ENCODE peak calls at places on chromosomes 12 and 14, in five cellular contexts. F, K, E, U and V are unnamed samples.

GRCh38 chr12:63921157-63921556 is 76.7 kb downstream of the SRGAP1 start:
- DNase-seq in F (no peak), K (no peak), E (no peak), U (no peak), V (no peak)

GRCh38 chr12:108253540-108253939 is 85.6 kb downstream of the CMKLR1 start:
- DNase-seq in F (no peak), K (no peak), E (peak; percentile 53), U (peak; percentile 89), V (no peak)

GRCh38 chr12:72141381-72141780 is 130.8 kb upstream of the TRHDE start:
- DNase-seq in F (no peak), K (peak; percentile 28), E (no peak), U (peak; percentile 15), V (peak; percentile 2)

GRCh38 chr12:123150804-123151678 is at the start of gene PITPNM2:
- DNase-seq in F (peak; percentile 68), K (peak; percentile 58), E (no peak), U (peak; percentile 58), V (peak; percentile 68)

GRCh38 chr12:4228122-4228580 is 45.4 kb upstream of the CCND2 start:
- DNase-seq in F (no peak), K (no peak), E (peak; percentile 91), U (peak; percentile 91), V (no peak)

GRCh38 chr12:3218150-3218845 is 141.1 kb downstream of the TSPAN9 start:
- DNase-seq in F (no peak), K (peak; percentile 78), E (no peak), U (no peak), V (peak; percentile 81)

GRCh38 chr12:120662879-120663278 is 22.5 kb downstream of the CABP1 start:
- DNase-seq in F (no peak), K (no peak), E (no peak), U (no peak), V (no peak)

GRCh38 chr12:124432376-124432775 is 135.0 kb downstream of the NCOR2 start:
- DNase-seq in F (no peak), K (no peak), E (no peak), U (no peak), V (peak; percentile 48)

GRCh38 chr12:131831021-131831571 is 2.9 kb downstream of the MMP17 start:
- DNase-seq in F (no peak), K (no peak), E (no peak), U (no peak), V (peak; percentile 37)

GRCh38 chr12:57632369-57632897 is 568 bp downstream of the B4GALNT1 start:
- DNase-seq in F (peak; percentile 37), K (no peak), E (peak; percentile 64), U (peak; percentile 43), V (peak; percentile 32)

GRCh38 chr12:126700115-126700514 is 1566.9 kb upstream of the TMEM132C start:
- DNase-seq in F (no peak), K (no peak), E (no peak), U (no peak), V (no peak)

GRCh38 chr14:45359766-45360165 is 106.8 kb upstream of the MIS18BP1 start:
- DNase-seq in F (no peak), K (peak; percentile 1), E (no peak), U (no peak), V (peak; percentile 46)

GRCh38 chr12:71942259-71942658 is 3.6 kb downstream of the TPH2 start:
- DNase-seq in F (no peak), K (no peak), E (no peak), U (peak; percentile 62), V (no peak)

GRCh38 chr14:71725802-71726638 is 206.2 kb upstream of the RGS6 start:
- DNase-seq in F (no peak), K (peak; percentile 86), E (no peak), U (no peak), V (peak; percentile 90)

GRCh38 chr12:6463211-6463610 is 7.3 kb downstream of the VAMP1 start:
- DNase-seq in F (no peak), K (no peak), E (no peak), U (no peak), V (no peak)

GRCh38 chr12:108825205-108825950 is 32.0 kb downstream of the SSH1 start:
- DNase-seq in F (no peak), K (peak; percentile 76), E (no peak), U (no peak), V (peak; percentile 95)

GRCh38 chr14:69017706-69018105 is 38.6 kb upstream of the ACTN1 start:
- DNase-seq in F (no peak), K (no peak), E (no peak), U (no peak), V (no peak)

GRCh38 chr12:53770281-53770680 is 18.5 kb upstream of the CISTR start:
- DNase-seq in F (no peak), K (peak; percentile 97), E (no peak), U (no peak), V (peak; percentile 66)

GRCh38 chr12:6373022-6373787 is 2.2 kb downstream of the SCNN1A start:
- DNase-seq in F (no peak), K (no peak), E (no peak), U (no peak), V (no peak)

GRCh38 chr12:47882796-47883546 is 21.8 kb downstream of the VDR start:
- DNase-seq in F (no peak), K (no peak), E (no peak), U (no peak), V (no peak)

GRCh38 chr12:67085699-67086098 is 183.5 kb upstream of the CAND1 start:
- DNase-seq in F (no peak), K (no peak), E (no peak), U (no peak), V (no peak)

GRCh38 chr12:108568653-108569154 is 6.3 kb downstream of the ISCU start:
- DNase-seq in F (no peak), K (no peak), E (no peak), U (no peak), V (no peak)

GRCh38 chr14:51873221-51873893 is 12.9 kb downstream of the GNG2 start:
- DNase-seq in F (no peak), K (peak; percentile 98), E (no peak), U (peak; percentile 10), V (peak; percentile 97)

GRCh38 chr14:104436047-104436531 is 143.5 kb upstream of the C14orf180 start:
- DNase-seq in F (no peak), K (no peak), E (peak; percentile 75), U (peak; percentile 41), V (no peak)

GRCh38 chr12:117060927-117061300 is 38.3 kb downstream of the TESC start:
- DNase-seq in F (no peak), K (no peak), E (no peak), U (no peak), V (no peak)
- H2BK15ac ChIP-seq in F (no peak overlapping the region), K (no peak overlapping the region), E (no peak overlapping the region), U (no peak overlapping the region), V (no peak overlapping the region)

DNA sequence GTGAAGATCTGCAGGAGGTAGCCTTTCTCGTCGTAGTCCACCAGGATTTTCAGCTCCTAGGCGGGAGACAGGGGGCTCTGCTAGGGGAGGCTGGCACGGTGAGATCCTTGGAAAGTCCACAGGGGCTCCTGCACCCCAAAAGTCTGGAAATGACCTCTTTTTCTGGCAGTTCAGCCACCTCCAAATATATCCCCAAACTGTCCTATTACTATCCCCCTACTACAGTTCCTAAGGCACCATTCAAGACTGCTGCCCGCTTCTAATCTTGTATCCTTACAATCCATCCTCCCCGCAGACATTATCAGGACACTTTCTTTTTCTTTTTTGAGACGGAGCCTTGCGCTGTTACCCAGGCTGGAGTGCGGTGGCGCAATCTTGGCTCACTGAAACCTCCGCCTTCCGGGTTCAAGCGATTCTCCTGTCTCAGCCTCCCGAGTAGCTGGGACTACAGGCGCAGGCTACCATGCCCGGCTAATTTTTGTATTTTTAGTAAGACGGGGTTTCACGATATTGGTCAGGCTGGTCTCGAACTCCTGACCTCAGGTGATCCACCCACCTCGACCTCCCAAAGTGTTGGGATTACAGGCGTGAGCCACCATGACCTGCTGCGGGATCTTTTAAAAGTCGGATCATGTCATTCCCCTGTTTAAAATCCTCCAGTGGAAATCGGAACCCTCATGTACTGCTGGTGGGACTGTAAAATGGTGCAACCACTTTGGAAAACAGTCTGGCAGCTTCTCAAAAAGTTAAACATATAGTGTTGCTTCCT is 18.5 kb downstream of the HPD start:
- DNase-seq in F (no peak), K (no peak), E (peak; percentile 14), U (no peak), V (no peak)
- H2BK15ac ChIP-seq in F (no peak overlapping the region), K (peak overlapping the region; percentile 1), E (no peak overlapping the region), U (no peak overlapping the region), V (peak overlapping the region; percentile 83)

DNA sequence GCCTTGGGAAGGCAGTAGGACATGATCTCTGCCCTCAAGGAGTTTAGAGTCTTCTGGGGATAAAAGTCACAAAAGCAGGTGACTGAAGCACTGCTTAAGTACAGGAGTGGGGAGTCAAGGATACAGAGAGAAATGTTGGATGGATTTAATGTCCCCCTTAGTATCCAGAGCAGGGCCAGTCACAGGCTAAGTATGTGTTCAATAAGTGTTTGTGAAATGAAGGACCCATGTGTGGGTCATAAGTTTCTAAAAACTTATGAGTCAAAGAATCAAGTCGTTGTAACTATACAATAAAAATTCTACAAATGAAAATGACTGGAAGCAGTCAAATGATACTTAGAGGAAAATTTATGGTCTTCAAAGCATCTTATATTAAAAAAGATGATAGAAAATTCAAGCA is 25.1 kb downstream of the KRT80 start:
- DNase-seq in F (no peak), K (peak; percentile 67), E (no peak), U (no peak), V (no peak)
- H2BK15ac ChIP-seq in F (no peak overlapping the region), K (peak overlapping the region; percentile 71), E (no peak overlapping the region), U (no peak overlapping the region), V (no peak overlapping the region)

GRCh38 chr12:92136021-92136735 is 9.5 kb downstream of the BTG1 start:
- DNase-seq in F (no peak), K (no peak), E (no peak), U (no peak), V (no peak)
- H2BK15ac ChIP-seq in F (no peak overlapping the region), K (peak overlapping the region; percentile 92), E (no peak overlapping the region), U (no peak overlapping the region), V (no peak overlapping the region)

GRCh38 chr12:118376089-118377004 is at the start of gene SUDS3:
- DNase-seq in F (peak; percentile 90), K (peak; percentile 66), E (peak; percentile 95), U (peak; percentile 86), V (peak; percentile 78)
- H2BK15ac ChIP-seq in F (peak within 1 kb of the TSS; percentile 31), K (peak within 1 kb of the TSS; percentile 98), E (no peak within 1 kb of the TSS), U (no peak within 1 kb of the TSS), V (peak within 1 kb of the TSS; percentile 95)

GRCh38 chr12:93580682-93581081 is 8.2 kb downstream of the SOCS2 start:
- DNase-seq in F (no peak), K (no peak), E (no peak), U (no peak), V (no peak)

GRCh38 chr12:93581370-93581769 is 8.9 kb downstream of the SOCS2 start:
- DNase-seq in F (no peak), K (no peak), E (no peak), U (no peak), V (no peak)

GRCh38 chr12:93582351-93582750 is 9.9 kb downstream of the SOCS2 start:
- DNase-seq in F (no peak), K (no peak), E (no peak), U (no peak), V (no peak)

GRCh38 chr12:93577222-93577621 is 4.7 kb downstream of the SOCS2 start:
- DNase-seq in F (no peak), K (no peak), E (no peak), U (no peak), V (no peak)

DNA sequence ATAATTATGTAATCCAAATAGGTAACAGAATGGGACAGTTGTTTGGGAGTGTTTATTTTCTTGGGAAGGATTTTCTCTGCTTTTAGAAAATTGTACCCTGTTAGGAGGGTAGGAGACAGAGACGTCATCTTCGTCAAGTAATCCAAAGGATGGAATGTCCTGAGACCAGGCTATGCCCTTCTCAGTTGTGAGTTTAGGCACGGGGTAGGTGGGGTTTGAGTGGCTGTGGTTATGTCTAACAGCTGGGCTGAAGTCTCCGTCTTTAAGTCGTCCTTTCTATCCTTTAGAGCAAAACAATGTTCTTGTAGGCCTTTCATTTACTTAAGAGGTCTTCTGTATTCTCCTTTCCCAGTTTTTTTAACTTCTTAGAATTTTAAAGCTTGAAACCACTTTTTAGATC is 5.7 kb downstream of the SOCS2 start:
- DNase-seq in F (no peak), K (no peak), E (no peak), U (no peak), V (no peak)
- H2BK15ac ChIP-seq in F (no peak overlapping the region), K (no peak overlapping the region), E (no peak overlapping the region), U (no peak overlapping the region), V (no peak overlapping the region)